ENCODE peak calls at places on chromosome 9, in seven cellular contexts. F is CD4-positive, alpha-beta memory T cell; K is neuronal stem cell; E is GM23248; X is neural progenitor cell; J is mesenchymal stem cell; M is CD4-positive, CD25-positive, alpha-beta regulatory T cell. H is an unnamed sample.

GRCh38 chr9:126162611-126163381 is 163.8 kb upstream of the MVB12B start:
- DNase-seq in K (no peak), J (no peak), E (no peak), F (no peak), X (no peak), M (no peak), H (peak; percentile 22)

GRCh38 chr9:74064702-74065101 is 432.4 kb upstream of the RORB start:
- DNase-seq in F (no peak), X (no peak), J (no peak), M (no peak), K (no peak), E (no peak), H (no peak)

GRCh38 chr9:115849679-115850412 is 303.7 kb upstream of the PAPPA start:
- DNase-seq in M (no peak), X (no peak), J (peak; percentile 22), E (peak; percentile 38), F (no peak), K (no peak), H (no peak)

GRCh38 chr9:109856785-109857184 is 76.8 kb downstream of the PALM2AKAP2 start:
- DNase-seq in E (peak; percentile 11), F (no peak), J (no peak), M (no peak), X (peak; percentile 9), K (no peak), H (no peak)

GRCh38 chr9:72476617-72477375 is 44.6 kb upstream of the TMC1 start:
- DNase-seq in E (peak; percentile 79), M (no peak), X (no peak), J (peak; percentile 81), F (no peak), K (no peak), H (no peak)

GRCh38 chr9:115513148-115513547 is 395.2 kb upstream of the TNC start:
- DNase-seq in K (no peak), M (no peak), F (no peak), J (no peak), E (no peak), X (no peak), H (no peak)

GRCh38 chr9:6218099-6218502 is 2.5 kb downstream of the IL33 start:
- DNase-seq in J (peak; percentile 3), X (no peak), M (no peak), K (no peak), F (no peak), E (peak; percentile 67), H (no peak)

GRCh38 chr9:116313638-116314037 is 160.0 kb downstream of the PAPPA start:
- DNase-seq in F (no peak), K (no peak), J (no peak), X (no peak), E (peak; percentile 46), M (no peak), H (no peak)

GRCh38 chr9:81833563-81834345 is 94.5 kb upstream of the SPATA31D4 start:
- DNase-seq in M (no peak), E (peak; percentile 44), J (peak; percentile 85), F (no peak), X (no peak), K (no peak), H (no peak)

GRCh38 chr9:33988219-33988890 is 60.3 kb downstream of the UBAP2 start:
- DNase-seq in M (peak; percentile 3), F (no peak), E (peak; percentile 1), K (no peak), X (no peak), J (peak; percentile 5), H (no peak)

GRCh38 chr9:38362912-38363588 is 29.5 kb upstream of the ALDH1B1 start:
- DNase-seq in M (no peak), F (peak; percentile 21), K (peak; percentile 52), X (peak; percentile 69), E (peak; percentile 92), J (peak; percentile 74), H (peak; percentile 37)

GRCh38 chr9:86854898-86855523 is 92.3 kb downstream of the GAS1 start:
- DNase-seq in E (peak; percentile 82), J (peak; percentile 42), M (no peak), X (peak; percentile 94), K (peak; percentile 87), F (no peak), H (no peak)

GRCh38 chr9:136944094-136944518 is 432 bp downstream of the FBXW5 start:
- DNase-seq in K (no peak), J (peak; percentile 72), E (peak; percentile 86), F (no peak), M (peak; percentile 27), X (no peak), H (no peak)

GRCh38 chr9:136855461-136856077 is 3.4 kb downstream of the MAMDC4 start:
- DNase-seq in M (no peak), X (no peak), K (no peak), J (no peak), E (no peak), F (no peak), H (no peak)

GRCh38 chr9:15642369-15642962 is 89.6 kb downstream of the CCDC171 start:
- DNase-seq in X (peak; percentile 45), E (peak; percentile 72), J (peak; percentile 51), K (no peak), M (no peak), F (peak; percentile 10), H (no peak)

GRCh38 chr9:99820330-99821186 is 1.1 kb upstream of the NR4A3 start:
- DNase-seq in F (peak; percentile 75), M (peak; percentile 43), X (no peak), E (peak; percentile 88), J (peak; percentile 92), K (no peak), H (peak; percentile 64)

GRCh38 chr9:106602354-106602753 is 260.6 kb upstream of the ZNF462 start:
- DNase-seq in M (no peak), X (no peak), J (no peak), K (no peak), E (no peak), F (no peak), H (no peak)

GRCh38 chr9:126915846-126916543 is 1.4 kb downstream of the RALGPS1 start:
- DNase-seq in J (no peak), X (no peak), M (no peak), E (no peak), K (no peak), F (no peak), H (no peak)

GRCh38 chr9:124216474-124217176 is 41.1 kb upstream of the NEK6 start:
- DNase-seq in E (no peak), X (no peak), J (no peak), F (peak; percentile 35), M (no peak), K (no peak), H (peak; percentile 59)

GRCh38 chr9:85200726-85201402 is 531.3 kb downstream of the NTRK2 start:
- DNase-seq in E (peak; percentile 16), M (no peak), F (no peak), X (no peak), J (no peak), K (no peak), H (no peak)

GRCh38 chr9:91040371-91041215 is 239.0 kb downstream of the SYK start:
- DNase-seq in M (no peak), E (no peak), F (no peak), K (no peak), J (no peak), X (no peak), H (peak; percentile 28)

GRCh38 chr9:130921483-130921806 is 17.6 kb downstream of the FIBCD1 start:
- DNase-seq in K (no peak), E (no peak), X (peak; percentile 86), M (no peak), J (no peak), F (no peak), H (no peak)

GRCh38 chr9:69174645-69175487 is 789 bp downstream of the TJP2 start:
- DNase-seq in F (no peak), E (peak; percentile 99), X (peak; percentile 54), M (no peak), J (peak; percentile 98), K (no peak), H (no peak)

DNA sequence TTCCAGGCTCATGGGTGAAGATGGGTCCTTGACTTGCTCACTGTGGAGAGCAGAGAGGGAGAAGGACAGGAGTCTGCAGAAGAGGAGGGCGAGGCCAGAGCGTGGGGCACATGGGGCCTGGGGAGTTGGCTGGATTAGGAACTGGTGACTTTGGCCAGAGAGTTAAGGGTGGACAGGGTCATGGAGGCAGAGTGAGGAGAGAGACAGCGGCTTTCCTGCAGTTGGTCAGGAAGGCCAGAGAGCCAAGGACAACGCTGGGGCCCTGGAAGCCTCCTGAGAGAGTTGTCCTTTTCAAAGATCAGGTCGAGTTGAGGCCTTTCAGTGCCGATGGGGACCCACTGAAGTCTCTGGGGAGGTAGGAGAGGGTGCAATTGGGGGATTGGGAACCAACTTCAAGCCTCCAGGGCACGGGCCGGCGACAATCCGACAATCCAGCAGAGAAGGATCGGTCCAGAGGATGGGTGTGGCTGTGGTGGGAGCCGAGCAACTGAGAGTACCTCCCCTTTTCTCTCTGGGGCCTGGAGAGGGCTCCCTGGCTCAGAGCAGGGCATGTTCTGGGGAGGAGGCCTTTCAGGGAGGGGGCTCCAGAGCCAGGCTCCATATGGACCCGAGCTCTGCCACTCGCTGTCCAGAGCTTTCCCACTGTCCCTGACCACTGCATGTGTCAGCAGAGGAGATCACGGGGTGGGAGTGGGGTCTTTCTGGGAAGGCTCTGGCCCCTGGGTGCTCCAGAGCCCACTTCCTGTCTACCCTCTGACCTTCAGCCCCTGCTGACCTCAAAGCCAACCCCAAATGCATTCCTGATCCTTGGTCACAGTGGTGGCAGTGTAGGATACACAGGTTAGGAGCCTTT is 7.5 kb upstream of the PHYHD1 start:
- DNase-seq in E (peak; percentile 38), F (no peak), M (no peak), X (no peak), J (no peak), K (no peak), H (no peak)
- H3K4me1 ChIP-seq in E (peaks cover 41% of the 10 kb centered on the region), F (peaks cover 51% of the 10 kb centered on the region), M (peaks cover 32% of the 10 kb centered on the region), X (peaks cover 16% of the 10 kb centered on the region), J (peaks cover 43% of the 10 kb centered on the region), K (peaks cover 22% of the 10 kb centered on the region), H (peaks cover 74% of the 10 kb centered on the region)

GRCh38 chr9:93600504-93600903 is 24.1 kb downstream of the PHF2 start:
- DNase-seq in M (no peak), J (no peak), X (no peak), E (no peak), K (no peak), F (no peak), H (peak; percentile 28)
- H3K4me1 ChIP-seq in M (peaks cover 41% of the 10 kb centered on the region), J (peaks cover 16% of the 10 kb centered on the region), X (peaks cover 7% of the 10 kb centered on the region), E (no peaks in the 10 kb centered on the region), K (peaks cover 16% of the 10 kb centered on the region), F (peaks cover 54% of the 10 kb centered on the region), H (peaks cover 34% of the 10 kb centered on the region)

DNA sequence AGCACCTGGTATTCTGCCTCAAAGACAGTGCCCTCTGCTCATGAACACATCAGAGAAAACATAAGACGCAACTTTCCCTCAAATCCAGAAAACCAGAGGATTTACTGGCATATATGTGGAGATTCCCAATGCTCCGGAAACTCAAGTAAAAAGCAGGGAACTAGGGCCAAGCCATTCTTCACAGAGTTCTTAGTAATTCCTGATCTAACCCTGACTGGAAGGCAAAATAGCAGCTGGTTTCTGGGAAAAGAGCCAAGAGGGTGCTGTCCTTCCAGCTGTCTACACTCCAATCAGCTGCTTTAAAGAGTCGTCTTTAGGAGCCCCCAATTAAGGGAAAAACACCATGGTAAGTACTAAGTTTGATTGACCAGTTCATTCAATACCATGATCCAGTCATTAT is 49.6 kb downstream of the GNA14 start:
- DNase-seq in K (no peak), F (no peak), X (no peak), M (no peak), E (peak; percentile 33), J (peak; percentile 60), H (peak; percentile 33)
- H3K4me1 ChIP-seq in K (no peaks in the 10 kb centered on the region), F (no peaks in the 10 kb centered on the region), X (no peaks in the 10 kb centered on the region), M (no peaks in the 10 kb centered on the region), E (no peaks in the 10 kb centered on the region), J (no peaks in the 10 kb centered on the region), H (peaks cover 12% of the 10 kb centered on the region)

DNA sequence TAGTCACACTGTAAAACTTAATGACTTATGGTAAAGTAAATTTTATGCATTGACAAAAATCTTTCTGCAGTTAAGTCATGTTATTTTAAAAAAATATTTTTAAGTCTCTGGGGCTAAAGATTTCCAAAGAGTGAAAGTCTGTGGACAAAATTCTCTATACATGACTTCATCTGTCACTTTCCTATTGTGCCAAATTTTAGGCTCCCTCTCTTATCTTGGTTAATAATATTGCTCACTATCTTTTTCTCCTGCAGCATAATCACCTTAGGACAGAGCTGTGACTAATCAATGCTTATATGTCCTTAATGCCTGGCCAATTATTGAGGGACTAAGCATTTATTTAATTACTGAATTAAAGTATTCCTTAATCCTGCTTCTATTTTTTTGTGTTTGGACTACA is 15.2 kb downstream of the LURAP1L start:
- DNase-seq in J (no peak), M (no peak), F (no peak), X (no peak), K (no peak), E (peak; percentile 57), H (no peak)
- H3K4me1 ChIP-seq in J (peaks cover 2% of the 10 kb centered on the region), M (no peaks in the 10 kb centered on the region), F (no peaks in the 10 kb centered on the region), X (no peaks in the 10 kb centered on the region), K (no peaks in the 10 kb centered on the region), E (peaks cover 47% of the 10 kb centered on the region), H (peaks cover 2% of the 10 kb centered on the region)